ENCODE peak calls at places on chromosomes 4 and X, in eight cellular contexts. I, V, N, D, Q, P, O and J are unnamed samples.

GRCh38 chr4:72302981-72303704 is 265.9 kb downstream of the ADAMTS3 start:
- DNase-seq in I (no peak), V (peak; percentile 66), N (no peak), D (peak; percentile 6), Q (peak; percentile 73), P (no peak), O (peak; percentile 54), J (peak; percentile 14)

GRCh38 chr4:119477412-119478053 is 151.1 kb downstream of the PDE5A start:
- DNase-seq in I (no peak), V (no peak), N (no peak), D (no peak), Q (no peak), P (no peak), O (no peak), J (no peak)

GRCh38 chr4:110310795-110311194 is 112.4 kb upstream of the ELOVL6 start:
- DNase-seq in I (no peak), V (no peak), N (no peak), D (no peak), Q (no peak), P (no peak), O (no peak), J (no peak)

GRCh38 chrX:133493366-133493765 is 78.1 kb upstream of the GPC4 start:
- DNase-seq in I (no peak), V (peak; percentile 34), N (no peak), D (no peak), Q (no peak), P (no peak), O (no peak), J (no peak)

GRCh38 chrX:7941390-7942042 is 14.3 kb upstream of the PNPLA4 start:
- DNase-seq in I (no peak), V (peak; percentile 9), N (no peak), D (no peak), Q (peak; percentile 13), P (no peak), O (no peak), J (no peak)

GRCh38 chr4:85861064-85861767 is 386.3 kb downstream of the ARHGAP24 start:
- DNase-seq in I (no peak), V (peak; percentile 67), N (no peak), D (no peak), Q (no peak), P (peak; percentile 36), O (no peak), J (no peak)

GRCh38 chr4:56129431-56129861 is 180.7 kb downstream of the CEP135 start:
- DNase-seq in I (no peak), V (peak; percentile 58), N (no peak), D (peak; percentile 1), Q (peak; percentile 24), P (no peak), O (peak; percentile 42), J (no peak)

GRCh38 chr4:16092682-16093319 is 9.0 kb upstream of the PROM1 start:
- DNase-seq in I (no peak), V (no peak), N (no peak), D (no peak), Q (peak; percentile 38), P (no peak), O (no peak), J (no peak)

GRCh38 chrX:138745215-138745614 is 33.7 kb upstream of the FGF13 start:
- DNase-seq in I (no peak), V (peak; percentile 66), N (no peak), D (no peak), Q (peak; percentile 69), P (no peak), O (peak; percentile 3), J (no peak)

GRCh38 chr4:25448379-25449109 is 71.5 kb downstream of the ANAPC4 start:
- DNase-seq in I (no peak), V (peak; percentile 47), N (no peak), D (no peak), Q (peak; percentile 13), P (no peak), O (no peak), J (no peak)